ENCODE peak calls at places on chromosomes 7 and 10, in four cellular contexts. K is HepG2, D is K562, B is WTC11. Z is an unnamed sample.

GRCh38 chr7:12685550-12685949 is 1.9 kb upstream of the ARL4A start:
- DNase-seq in K (no peak), D (no peak), B (peak), Z (peak)

GRCh38 chr7:22665816-22666375 is 61.1 kb upstream of the IL6 start:
- DNase-seq in K (no peak), D (no peak), B (no peak), Z (no peak)

GRCh38 chr7:130463553-130464434 is 23.0 kb upstream of the CEP41 start:
- DNase-seq in K (no peak), D (peak), B (no peak), Z (no peak)

GRCh38 chr10:13349776-13350274 is 1.7 kb upstream of the SEPHS1 start:
- DNase-seq in K (no peak), D (peak), B (peak), Z (peak)

GRCh38 chr10:84900141-84900540 is 571.8 kb downstream of the CCSER2 start:
- DNase-seq in K (no peak), D (no peak), B (no peak), Z (no peak)

GRCh38 chr7:84950836-84951235 is 236.0 kb downstream of the SEMA3D start:
- DNase-seq in K (no peak), D (no peak), B (no peak), Z (no peak)

GRCh38 chr10:120963587-120964220 is 112.5 kb downstream of the WDR11 start:
- DNase-seq in K (no peak), D (no peak), B (no peak), Z (no peak)

GRCh38 chr10:72545511-72545910 is 80.4 kb downstream of the MICU1 start:
- DNase-seq in K (no peak), D (no peak), B (no peak), Z (no peak)

GRCh38 chr10:46547881-46548780 is 8.3 kb downstream of the GPRIN2 start:
- DNase-seq in K (no peak), D (no peak), B (peak), Z (no peak)

GRCh38 chr7:101688183-101688831 is 59.2 kb upstream of the MYL10 start:
- DNase-seq in K (peak), D (peak), B (peak), Z (peak)

GRCh38 chr7:28102778-28103177 is 77.8 kb downstream of the JAZF1 start:
- DNase-seq in K (peak), D (peak), B (no peak), Z (no peak)

GRCh38 chr10:72090326-72090725 is 2.0 kb upstream of the SPOCK2 start:
- DNase-seq in K (no peak), D (no peak), B (no peak), Z (no peak)

GRCh38 chr7:136869006-136869961 is 832 bp downstream of the CHRM2 start:
- DNase-seq in K (no peak), D (no peak), B (peak), Z (no peak)

DNA sequence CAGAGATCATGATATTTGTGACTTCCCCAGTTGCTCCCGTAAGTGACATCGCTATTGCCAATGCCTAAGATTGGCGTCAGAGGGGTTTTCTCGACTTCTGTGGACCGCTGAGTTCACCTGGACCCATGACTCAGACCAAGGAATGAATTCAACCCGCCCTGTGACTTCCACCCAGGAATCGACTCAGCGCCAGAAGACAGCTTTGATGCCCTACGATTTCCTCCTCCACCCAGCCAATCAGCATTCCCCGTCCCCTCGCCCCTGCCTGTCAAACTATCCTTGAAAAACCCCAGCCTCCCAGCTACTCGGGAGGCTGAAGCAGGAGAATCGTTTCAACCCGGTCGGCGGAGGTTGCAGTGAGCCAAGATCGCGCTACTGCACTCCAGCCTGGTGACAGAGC is 58.3 kb downstream of the MICALL2 start:
- DNase-seq in K (no peak), D (no peak), B (no peak), Z (no peak)
- TF ChIP-seq ELF4 in K (no peak), D (no peak), B (no peak), Z (no peak)

DNA sequence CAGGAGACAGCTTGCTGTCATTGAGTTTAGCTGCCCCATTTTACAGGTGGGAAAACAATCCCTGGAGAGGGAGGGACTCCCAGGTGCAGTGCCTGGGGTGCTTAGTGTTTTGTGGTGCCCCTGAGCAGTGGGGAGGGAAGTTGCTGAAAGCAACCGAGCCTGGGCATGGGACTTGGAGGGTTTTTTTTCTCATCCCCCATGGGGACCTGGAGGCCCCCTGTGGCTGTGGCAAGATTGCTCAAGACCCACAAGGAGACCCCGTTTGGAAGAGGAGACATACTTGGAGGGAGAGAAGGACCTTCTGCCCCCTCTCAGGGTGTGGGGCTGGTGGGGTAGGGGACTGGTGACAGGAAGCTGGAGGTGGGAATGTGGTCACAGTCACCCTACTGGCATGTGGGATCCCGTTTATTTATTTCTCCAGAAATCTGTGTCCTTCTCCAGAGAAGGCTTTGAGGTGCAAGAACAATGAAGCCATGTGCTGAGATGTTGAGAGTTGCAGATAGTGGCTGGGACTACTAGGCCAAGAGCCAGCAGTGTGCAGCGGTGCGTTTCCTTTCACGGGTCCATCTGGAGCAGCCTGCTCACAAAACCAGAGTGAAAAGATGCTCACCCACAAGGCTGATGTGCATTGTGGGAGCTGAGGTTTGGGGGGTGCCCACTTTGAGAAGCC is 21.5 kb downstream of the ZMIZ1 start:
- DNase-seq in K (no peak), D (no peak), B (no peak), Z (no peak)
- TF ChIP-seq ELF4 in K (no peak), D (no peak), B (no peak), Z (no peak)

GRCh38 chr10:130226012-130226411 is 89.8 kb downstream of the GLRX3 start:
- DNase-seq in K (no peak), D (no peak), B (no peak), Z (no peak)
- TF ChIP-seq ELF4 in K (no peak), D (no peak), B (no peak), Z (no peak)

GRCh38 chr7:155979994-155980393 is 167.7 kb upstream of the SHH start:
- DNase-seq in K (no peak), D (no peak), B (no peak), Z (no peak)
- TF ChIP-seq ELF4 in K (no peak), D (no peak), B (no peak), Z (no peak)

Z was measured in HEK293T.